ENCODE peak calls at places on chromosome 22, in five cellular contexts. O, B, V, R and T are unnamed samples.

GRCh38 chr22:18076060-18076497 is 1.7 kb upstream of the PEX26 start:
- DNase-seq in O (peak), B (peak), V (peak), R (peak), T (peak)

GRCh38 chr22:26751217-26751616 is 93.8 kb downstream of the MIAT start:
- DNase-seq in O (no peak), B (no peak), V (peak), R (no peak), T (no peak)

GRCh38 chr22:42848941-42849340 is 8.1 kb downstream of the ARFGAP3 start:
- DNase-seq in O (no peak), B (no peak), V (no peak), R (no peak), T (no peak)

GRCh38 chr22:26168934-26169311 is 339 bp upstream of the SEZ6L start:
- DNase-seq in O (no peak), B (no peak), V (no peak), R (no peak), T (no peak)

GRCh38 chr22:25064894-25065560 is 112.5 kb downstream of the KIAA1671 start:
- DNase-seq in O (no peak), B (no peak), V (no peak), R (no peak), T (no peak)

GRCh38 chr22:17119481-17120202 is 1.5 kb downstream of the TMEM121B start:
- DNase-seq in O (no peak), B (no peak), V (no peak), R (no peak), T (no peak)

GRCh38 chr22:31160328-31160978 is 471 bp downstream of the RNF185 start:
- DNase-seq in O (no peak), B (no peak), V (peak), R (no peak), T (no peak)

GRCh38 chr22:30809086-30809485 is 114.4 kb downstream of the OSBP2 start:
- DNase-seq in O (no peak), B (no peak), V (peak), R (no peak), T (no peak)

GRCh38 chr22:20537983-20538382 is 30.6 kb downstream of the MED15 start:
- DNase-seq in O (no peak), B (no peak), V (no peak), R (no peak), T (no peak)

GRCh38 chr22:20425821-20426615 is 11.6 kb downstream of the SCARF2 start:
- DNase-seq in O (no peak), B (no peak), V (no peak), R (no peak), T (no peak)

GRCh38 chr22:30871391-30872281 is 96.9 kb downstream of the MORC2 start:
- DNase-seq in O (no peak), B (no peak), V (no peak), R (no peak), T (no peak)

GRCh38 chr22:32448980-32449379 is 15.3 kb downstream of the BPIFC start:
- DNase-seq in O (no peak), B (no peak), V (no peak), R (no peak), T (no peak)

GRCh38 chr22:24370426-24370825 is 57.0 kb upstream of the ADORA2A start:
- DNase-seq in O (no peak), B (no peak), V (no peak), R (no peak), T (no peak)

GRCh38 chr22:19035474-19036228 is 86.6 kb downstream of the DGCR2 start:
- DNase-seq in O (peak), B (no peak), V (no peak), R (no peak), T (no peak)

GRCh38 chr22:24189249-24190158 is 8.2 kb downstream of the SUSD2 start:
- DNase-seq in O (peak), B (peak), V (peak), R (peak), T (peak)

GRCh38 chr22:24077416-24077815 is 66.3 kb downstream of the CABIN1 start:
- DNase-seq in O (no peak), B (no peak), V (no peak), R (no peak), T (no peak)

GRCh38 chr22:33110562-33111163 is 52.5 kb upstream of the SYN3 start:
- DNase-seq in O (no peak), B (no peak), V (no peak), R (no peak), T (no peak)

GRCh38 chr22:19632671-19633148 is 81.6 kb upstream of the SEPTIN5 start:
- DNase-seq in O (no peak), B (no peak), V (no peak), R (no peak), T (no peak)

GRCh38 chr22:26323013-26323412 is 106.0 kb upstream of the ASPHD2 start:
- DNase-seq in O (no peak), B (no peak), V (no peak), R (no peak), T (no peak)

GRCh38 chr22:26215766-26216165 is 46.5 kb downstream of the SEZ6L start:
- DNase-seq in O (no peak), B (no peak), V (no peak), R (no peak), T (no peak)

GRCh38 chr22:22704156-22704946 is 59.9 kb downstream of the GGTLC2 start:
- DNase-seq in O (no peak), B (no peak), V (no peak), R (no peak), T (no peak)

GRCh38 chr22:22700631-22701030 is 56.2 kb downstream of the GGTLC2 start:
- DNase-seq in O (no peak), B (no peak), V (no peak), R (no peak), T (no peak)

GRCh38 chr22:22702874-22703570 is 58.6 kb downstream of the GGTLC2 start:
- DNase-seq in O (no peak), B (no peak), V (no peak), R (no peak), T (no peak)

GRCh38 chr22:22703715-22704114 is 59.3 kb downstream of the GGTLC2 start:
- DNase-seq in O (no peak), B (no peak), V (peak), R (no peak), T (no peak)

DNA sequence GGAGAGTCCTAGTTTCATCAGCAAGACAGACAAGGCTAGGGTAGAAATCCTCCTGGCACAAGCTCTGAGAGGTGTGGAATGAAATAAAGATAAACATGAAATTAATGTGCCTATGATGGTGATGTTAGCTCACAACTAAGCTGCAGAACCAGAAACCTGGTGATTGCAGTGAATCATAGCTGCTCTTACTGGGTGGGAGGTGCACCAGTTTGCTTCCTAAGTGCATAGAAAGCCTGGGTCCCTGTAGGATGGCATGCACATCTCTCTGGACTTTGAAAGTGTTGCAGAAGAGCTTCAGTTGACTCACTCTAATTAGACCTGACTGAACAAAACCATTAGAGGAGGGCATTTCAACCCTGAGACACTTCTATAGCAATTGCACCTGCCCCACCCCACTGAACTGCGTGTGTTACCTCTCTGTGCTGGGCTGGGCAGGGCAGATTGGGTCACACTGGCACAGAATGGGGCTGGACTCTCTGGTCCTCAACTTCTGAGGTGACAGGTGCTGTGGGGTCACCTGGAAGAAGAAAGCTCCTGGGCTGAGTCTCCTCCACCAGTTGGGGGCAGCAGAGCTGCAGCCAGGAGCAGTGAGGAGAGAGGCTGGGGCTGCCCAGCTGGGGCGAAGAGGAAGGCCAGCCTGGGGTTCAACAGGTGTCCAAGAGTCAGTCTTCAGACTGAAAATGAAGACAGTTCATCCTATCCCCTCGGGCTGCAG is 57.9 kb downstream of the GGTLC2 start:
- DNase-seq in O (no peak), B (no peak), V (no peak), R (peak), T (no peak)
- TF ChIP-seq CTCF in O (peak), B (no peak), V (peak), R (peak), T (peak)

DNA sequence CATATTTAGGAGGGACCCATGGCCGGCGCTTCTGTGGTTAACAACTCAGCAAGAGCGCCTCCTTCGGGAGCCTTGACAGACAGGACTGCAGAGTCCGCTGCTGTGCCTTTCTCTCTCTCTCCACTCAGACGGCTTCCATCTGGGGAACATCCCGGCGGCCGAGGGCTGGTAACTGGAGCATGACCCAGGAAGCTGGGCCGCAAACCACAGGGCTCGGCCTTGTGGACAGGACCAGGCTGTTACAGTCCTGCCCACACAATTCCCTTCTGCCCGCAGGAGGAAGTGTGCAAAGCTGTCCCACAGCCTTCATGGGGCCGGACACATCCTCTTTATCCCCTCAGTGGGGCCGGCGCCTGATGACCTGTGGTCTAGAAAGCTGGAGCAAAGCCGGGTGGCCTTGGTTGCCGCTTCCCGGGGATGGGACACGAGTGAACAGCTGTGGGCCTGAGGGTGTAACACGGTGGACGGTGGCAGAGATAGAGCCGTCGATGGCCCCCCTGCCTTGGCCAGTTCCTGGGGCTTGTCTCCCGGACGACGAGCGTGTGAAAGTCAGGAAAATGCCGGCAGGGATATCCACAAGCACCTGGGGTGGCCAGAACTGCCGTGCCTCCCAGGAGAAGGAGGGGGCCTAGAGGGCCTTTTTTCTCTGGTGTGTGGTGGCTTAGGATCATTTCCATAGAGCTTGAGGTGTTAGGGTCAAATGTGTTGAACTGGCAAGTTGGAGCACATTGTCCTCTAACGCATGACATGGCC is 50.1 kb downstream of the FBLN1 start:
- DNase-seq in O (no peak), B (no peak), V (peak), R (no peak), T (no peak)
- TF ChIP-seq CTCF in O (no peak), B (peak), V (peak), R (no peak), T (no peak)

DNA sequence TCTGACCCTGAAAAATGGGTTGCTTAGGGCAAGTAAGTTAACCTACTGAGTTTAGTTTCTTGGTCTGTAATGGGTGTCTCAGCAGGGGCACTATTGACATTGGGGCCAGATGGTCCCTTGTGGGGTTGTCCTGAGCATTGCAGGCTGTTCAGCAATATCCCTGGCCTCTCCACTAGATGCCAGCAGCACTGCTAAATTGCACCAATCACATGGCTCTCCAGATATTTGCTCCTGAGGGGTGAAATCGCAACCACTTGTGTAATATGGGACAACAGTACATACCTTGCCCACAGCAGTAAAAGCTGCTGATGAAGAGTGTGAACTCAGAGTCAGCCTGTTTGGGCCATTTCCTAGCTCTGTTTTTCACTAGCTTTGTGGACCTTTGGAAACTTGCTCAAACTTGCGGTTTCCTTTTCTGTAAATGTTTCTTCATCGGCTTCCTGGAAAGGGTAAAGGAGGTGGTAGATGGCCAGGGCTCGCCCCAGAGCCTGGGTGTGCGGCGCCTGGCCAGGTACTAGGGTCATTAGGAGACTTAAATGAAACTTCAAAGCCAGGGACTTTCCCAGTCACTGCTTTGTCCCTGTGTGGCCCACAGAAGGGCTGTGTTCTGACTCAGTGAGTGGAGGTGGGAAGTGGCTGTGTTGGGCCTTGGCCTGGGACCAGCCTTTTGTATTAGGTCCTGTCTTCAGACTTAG is 13.0 kb downstream of the NCF4 start:
- DNase-seq in O (no peak), B (no peak), V (peak), R (no peak), T (no peak)
- TF ChIP-seq CTCF in O (peak), B (peak), V (peak), R (peak), T (peak)

GRCh38 chr22:27825174-27825573 is 23.6 kb upstream of the MN1 start:
- DNase-seq in O (peak), B (no peak), V (no peak), R (no peak), T (no peak)
- TF ChIP-seq CTCF in O (peak), B (peak), V (peak), R (peak), T (peak)

DNA sequence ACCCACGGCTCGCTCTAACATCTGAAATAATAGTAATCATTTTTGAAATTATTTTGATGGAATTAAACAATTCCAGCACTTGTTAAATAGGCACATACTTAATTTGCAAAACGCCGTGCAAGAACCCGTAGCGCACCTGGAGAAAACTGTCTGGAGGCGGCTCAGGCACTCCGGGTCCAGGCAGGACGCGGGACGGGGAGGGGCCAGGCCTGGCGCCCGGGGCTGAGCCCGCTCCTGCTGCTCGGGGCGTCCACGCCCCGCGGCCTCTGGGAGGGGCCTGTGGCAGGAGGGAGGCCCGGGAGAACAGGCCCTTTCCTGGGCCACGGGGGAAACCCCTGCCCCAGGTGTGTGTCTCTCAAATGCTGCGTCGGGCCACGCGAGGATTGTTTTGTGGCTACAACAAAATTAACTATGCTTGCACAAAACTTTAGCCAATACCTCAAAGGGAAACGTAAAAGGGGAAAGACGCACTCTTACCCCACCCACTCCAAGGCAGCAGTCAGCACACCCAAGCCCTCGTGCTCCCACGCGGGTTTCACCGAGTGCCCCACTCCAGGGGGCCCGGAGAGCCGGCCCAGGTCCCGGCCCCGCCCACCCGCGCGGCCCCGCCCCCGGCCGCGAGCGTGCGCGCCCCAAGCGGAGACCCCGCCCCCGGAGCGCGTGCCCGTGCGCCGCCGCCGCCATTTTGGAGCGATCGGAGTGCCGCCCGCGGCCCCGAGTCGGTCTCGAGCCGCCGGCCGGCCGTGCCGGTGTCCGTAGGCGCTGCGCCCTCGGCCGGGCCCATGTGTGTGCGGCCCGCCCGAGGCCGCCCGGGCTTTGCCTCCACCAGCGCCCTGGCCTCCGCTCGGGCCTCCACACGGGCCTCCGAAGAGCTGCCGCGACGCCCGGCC is at the start of gene PPP6R2:
- DNase-seq in O (peak), B (no peak), V (peak), R (peak), T (no peak)
- TF ChIP-seq CTCF in O (no peak), B (peak), V (no peak), R (no peak), T (no peak)

GRCh38 chr22:43955040-43955882 is at the start of gene SAMM50:
- DNase-seq in O (peak), B (peak), V (peak), R (peak), T (peak)
- TF ChIP-seq CTCF in O (peak), B (peak), V (peak), R (no peak), T (no peak)

DNA sequence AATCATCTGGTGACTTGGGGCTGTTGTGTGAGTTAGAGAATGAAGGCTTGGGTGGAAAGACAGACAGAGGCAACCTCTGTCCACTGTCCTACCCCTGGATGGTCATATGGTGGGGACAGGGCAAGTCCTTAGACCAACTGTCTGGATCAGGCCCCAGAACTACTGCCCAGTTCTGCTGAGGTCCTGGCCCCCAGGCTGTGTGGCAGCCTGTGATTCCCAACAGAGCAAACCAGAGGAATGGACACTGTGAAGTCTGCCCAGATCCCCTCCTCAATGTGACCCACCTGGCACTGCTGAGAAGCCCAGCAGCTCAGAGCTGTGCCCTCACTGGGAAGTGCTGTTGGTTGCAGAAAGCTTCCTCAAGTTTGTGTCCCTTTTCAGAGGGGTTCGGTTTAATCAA is 69.0 kb downstream of the GGTLC2 start:
- DNase-seq in O (peak), B (no peak), V (no peak), R (no peak), T (no peak)
- TF ChIP-seq CTCF in O (no peak), B (no peak), V (no peak), R (no peak), T (no peak)

DNA sequence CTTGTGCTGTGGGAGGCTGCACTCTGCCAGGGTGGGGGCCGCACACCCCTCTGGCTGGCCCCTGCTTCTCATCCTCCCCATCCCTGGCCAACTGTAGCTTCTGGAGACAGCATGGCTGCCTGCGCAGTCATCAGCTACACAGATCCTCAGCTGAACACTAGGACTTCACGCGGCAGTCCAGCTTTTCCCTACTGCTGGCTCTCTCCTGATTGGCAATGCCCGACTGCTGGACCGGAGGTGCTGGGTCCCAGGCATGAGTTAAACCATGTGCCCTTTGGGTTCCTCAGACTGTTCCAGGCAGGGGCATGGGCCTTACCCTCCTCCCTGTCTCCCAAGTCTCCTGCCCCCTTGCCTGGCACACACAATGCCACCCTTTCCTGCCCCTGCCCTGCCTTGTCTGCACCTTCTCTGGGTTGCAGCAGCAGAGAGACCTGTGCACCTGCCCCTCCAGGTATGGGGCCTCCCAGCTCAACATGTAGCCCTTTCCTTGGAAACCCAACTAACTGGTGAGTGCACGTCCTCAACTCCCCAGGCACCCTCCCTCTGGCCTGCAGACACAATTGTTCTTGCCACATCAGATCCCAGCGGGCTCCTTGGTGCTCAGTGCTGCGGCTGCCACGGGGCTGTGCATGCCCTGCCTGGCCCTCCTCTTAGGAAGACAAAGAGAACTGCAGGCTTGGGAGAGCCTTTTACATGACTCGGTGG is 1039.2 kb downstream of the TBC1D22A start:
- DNase-seq in O (no peak), B (no peak), V (no peak), R (no peak), T (no peak)
- TF ChIP-seq CTCF in O (no peak), B (no peak), V (no peak), R (no peak), T (no peak)